ENCODE peak calls at places on chromosomes 11 and 22, in four cellular contexts. F is OCI-LY7, X is HFF-Myc, M is heart right ventricle. Y is an unnamed sample.

GRCh38 chr11:134036484-134037092 is 32.3 kb upstream of the JAM3 start:
- DNase-seq in F (no peak), X (no peak), M (no peak), Y (no peak)

GRCh38 chr11:46728659-46729040 is 9.6 kb downstream of the F2 start:
- DNase-seq in F (no peak), X (no peak), M (no peak), Y (no peak)

GRCh38 chr22:42872821-42873220 is 15.7 kb upstream of the ARFGAP3 start:
- DNase-seq in F (no peak), X (no peak), M (no peak), Y (no peak)

GRCh38 chr11:88206746-88207145 is 31.5 kb upstream of the RAB38 start:
- DNase-seq in F (no peak), X (no peak), M (no peak), Y (no peak)

GRCh38 chr11:71221851-71222250 is 30.5 kb downstream of the SHANK2 start:
- DNase-seq in F (no peak), X (no peak), M (no peak), Y (no peak)

GRCh38 chr11:18277560-18278271 is 11.7 kb downstream of the SAA1 start:
- DNase-seq in F (no peak), X (no peak), M (no peak), Y (no peak)

GRCh38 chr22:37501610-37502341 is 15.6 kb upstream of the MFNG start:
- DNase-seq in F (no peak), X (no peak), M (peak), Y (no peak)

GRCh38 chr11:32821517-32821916 is 8.2 kb upstream of the PRRG4 start:
- DNase-seq in F (no peak), X (no peak), M (no peak), Y (no peak)

GRCh38 chr11:95067828-95068244 is 1.1 kb downstream of the SRSF8 start:
- DNase-seq in F (no peak), X (no peak), M (no peak), Y (no peak)

GRCh38 chr11:123526918-123527317 is 96.8 kb downstream of the GRAMD1B start:
- DNase-seq in F (no peak), X (no peak), M (no peak), Y (no peak)

GRCh38 chr11:124123587-124123986 is 8.3 kb downstream of the VWA5A start:
- DNase-seq in F (no peak), X (no peak), M (no peak), Y (no peak)

GRCh38 chr22:18965526-18966421 is 29.7 kb upstream of the PRODH start:
- DNase-seq in F (no peak), X (no peak), M (no peak), Y (no peak)

GRCh38 chr11:10856689-10857603 is 907 bp downstream of the ZBED5 start:
- DNase-seq in F (peak), X (no peak), M (peak), Y (no peak)

GRCh38 chr11:88435405-88435804 is 97.9 kb upstream of the CTSC start:
- DNase-seq in F (no peak), X (no peak), M (no peak), Y (peak)

GRCh38 chr11:75432911-75433321 is at the start of gene KLHL35:
- DNase-seq in F (no peak), X (no peak), M (no peak), Y (no peak)

GRCh38 chr22:29292379-29292778 is 14.1 kb upstream of the GAS2L1 start:
- DNase-seq in F (no peak), X (no peak), M (no peak), Y (no peak)

GRCh38 chr11:27386176-27386575 is 23.2 kb upstream of the CCDC34 start:
- DNase-seq in F (no peak), X (no peak), M (no peak), Y (no peak)

GRCh38 chr22:46373838-46374662 is 38.5 kb downstream of the TRMU start:
- DNase-seq in F (no peak), X (no peak), M (no peak), Y (no peak)

GRCh38 chr11:10490398-10491232 is 35.6 kb downstream of the AMPD3 start:
- DNase-seq in F (no peak), X (peak), M (peak), Y (no peak)

GRCh38 chr11:131906963-131907362 is 536.5 kb downstream of the NTM start:
- DNase-seq in F (no peak), X (no peak), M (no peak), Y (no peak)

GRCh38 chr11:123268118-123268517 is 73.1 kb upstream of the CLMP start:
- DNase-seq in F (peak), X (no peak), M (no peak), Y (no peak)

GRCh38 chr11:77212314-77213007 is 84.4 kb downstream of the MYO7A start:
- DNase-seq in F (no peak), X (no peak), M (no peak), Y (no peak)

GRCh38 chr22:45061332-45061731 is 51.5 kb upstream of the PHF21B start:
- DNase-seq in F (no peak), X (no peak), M (no peak), Y (no peak)

GRCh38 chr11:94134651-94135512 is 6.2 kb downstream of the PANX1 start:
- DNase-seq in F (no peak), X (peak), M (peak), Y (no peak)

GRCh38 chr22:19446603-19447387 is 716 bp downstream of the C22orf39 start:
- DNase-seq in F (no peak), X (no peak), M (no peak), Y (no peak)

GRCh38 chr11:87307101-87307500 is 269.4 kb downstream of the TMEM135 start:
- DNase-seq in F (no peak), X (no peak), M (no peak), Y (no peak)

GRCh38 chr11:8218840-8219239 is 44.8 kb downstream of the LMO1 start:
- DNase-seq in F (no peak), X (no peak), M (no peak), Y (no peak)

GRCh38 chr11:27456802-27457329 is 15.7 kb downstream of the LGR4 start:
- DNase-seq in F (no peak), X (no peak), M (no peak), Y (no peak)

GRCh38 chr11:32478277-32478731 is 43.0 kb upstream of the WT1 start:
- DNase-seq in F (no peak), X (no peak), M (no peak), Y (no peak)

GRCh38 chr22:46213052-46213451 is 37.0 kb downstream of the CDPF1 start:
- DNase-seq in F (no peak), X (no peak), M (no peak), Y (no peak)

GRCh38 chr11:128643661-128644060 is 50.2 kb upstream of the FLI1 start:
- DNase-seq in F (no peak), X (no peak), M (no peak), Y (no peak)

GRCh38 chr11:116610190-116610589 is 162.6 kb downstream of the BUD13 start:
- DNase-seq in F (no peak), X (no peak), M (no peak), Y (no peak)

GRCh38 chr11:96219981-96220623 is 122.9 kb downstream of the MAML2 start:
- DNase-seq in F (peak), X (no peak), M (peak), Y (no peak)

GRCh38 chr11:44684886-44685285 is 41.9 kb upstream of the TSPAN18 start:
- DNase-seq in F (no peak), X (no peak), M (no peak), Y (no peak)

GRCh38 chr11:93623179-93623578 is 38.3 kb upstream of the CEP295 start:
- DNase-seq in F (no peak), X (no peak), M (no peak), Y (peak)

GRCh38 chr11:65394125-65394536 is 7.7 kb downstream of the FRMD8 start:
- DNase-seq in F (no peak), X (no peak), M (no peak), Y (no peak)

GRCh38 chr11:131253142-131253884 is 117.1 kb upstream of the NTM start:
- DNase-seq in F (no peak), X (no peak), M (no peak), Y (no peak)

GRCh38 chr11:132886335-132886734 is 646.0 kb downstream of the OPCML start:
- DNase-seq in F (no peak), X (no peak), M (no peak), Y (no peak)

GRCh38 chr11:27693398-27693797 is 6.9 kb downstream of the BDNF start:
- DNase-seq in F (no peak), X (no peak), M (no peak), Y (no peak)

GRCh38 chr11:30342736-30343166 is 19.8 kb downstream of the ARL14EP start:
- DNase-seq in F (peak), X (no peak), M (no peak), Y (peak)

GRCh38 chr11:30348035-30348434 is 25.1 kb downstream of the ARL14EP start:
- DNase-seq in F (no peak), X (no peak), M (no peak), Y (no peak)

GRCh38 chr11:30345644-30346043 is 22.7 kb downstream of the ARL14EP start:
- DNase-seq in F (no peak), X (no peak), M (no peak), Y (no peak)

GRCh38 chr11:30344085-30344484 is 21.2 kb downstream of the ARL14EP start:
- DNase-seq in F (peak), X (no peak), M (no peak), Y (peak)

DNA sequence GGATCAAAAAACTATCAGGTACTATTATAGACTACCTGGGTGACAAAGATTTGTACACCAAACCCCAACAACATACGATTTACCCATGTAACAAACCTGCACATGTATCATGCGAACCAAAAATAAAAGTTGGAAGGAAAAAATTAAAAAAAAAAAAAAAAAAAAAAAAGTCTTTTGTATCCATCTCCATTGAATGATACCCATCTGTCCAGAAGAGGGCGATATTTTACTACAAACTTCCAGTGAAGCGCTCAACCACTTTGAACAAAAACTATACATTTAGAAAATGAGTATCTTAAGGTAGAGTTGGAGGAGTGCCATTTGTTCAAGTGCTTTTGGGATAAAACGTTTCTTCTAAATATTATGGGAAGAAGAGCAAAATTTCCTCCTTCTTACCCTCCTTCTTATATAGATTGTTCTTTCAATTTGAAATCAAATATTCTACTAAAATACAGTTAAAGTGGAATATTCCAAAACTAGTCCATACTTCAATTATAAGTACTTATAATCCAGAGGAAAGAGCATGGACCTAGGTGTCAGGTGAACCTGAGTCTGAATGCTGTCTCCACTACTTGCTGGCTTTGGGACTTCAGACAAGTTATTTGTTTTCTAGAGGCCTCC is 23.3 kb downstream of the ARL14EP start:
- DNase-seq in F (peak), X (peak), M (peak), Y (no peak)
- TF ChIP-seq CTCF in F (peak), X (peak), M (peak), Y (peak)

DNA sequence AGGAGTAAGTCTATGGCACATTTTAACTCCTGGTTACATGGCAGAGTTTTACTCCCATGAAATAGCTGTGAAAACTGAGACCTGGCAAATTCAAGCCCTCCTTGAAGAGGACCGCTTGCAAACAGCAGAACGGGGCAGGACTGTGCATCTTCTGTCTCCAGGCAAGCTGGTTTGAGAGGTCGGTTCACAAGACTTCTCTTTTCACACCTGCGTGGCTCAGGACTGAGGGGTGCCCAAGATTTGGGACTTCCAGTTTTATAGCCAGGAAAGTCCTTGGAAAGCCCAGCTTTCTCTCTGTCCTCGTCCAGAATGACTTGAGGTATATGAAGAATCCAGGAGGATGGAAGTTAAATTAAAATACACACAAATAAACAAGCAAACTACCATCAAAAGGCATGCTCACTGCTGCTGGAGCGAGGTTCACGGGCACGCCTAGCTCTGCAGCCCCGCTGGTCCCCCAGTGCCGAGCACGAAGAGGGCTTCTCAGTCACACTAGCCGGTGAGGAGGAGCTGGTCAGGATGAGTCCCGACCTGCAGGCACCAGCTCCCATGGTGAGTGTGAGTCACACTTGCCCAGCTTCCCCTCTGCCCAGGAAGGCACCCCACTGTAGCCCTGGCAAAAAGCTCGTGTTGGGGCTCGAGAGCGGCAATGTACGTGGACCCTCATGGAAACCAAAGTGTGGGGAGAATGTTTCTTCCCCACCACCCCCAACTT is 1382.4 kb downstream of the BRD1 start:
- DNase-seq in F (peak), X (no peak), M (no peak), Y (no peak)
- H3K4me3 ChIP-seq in F (peak), X (no peak), M (no peak), Y (no peak)

DNA sequence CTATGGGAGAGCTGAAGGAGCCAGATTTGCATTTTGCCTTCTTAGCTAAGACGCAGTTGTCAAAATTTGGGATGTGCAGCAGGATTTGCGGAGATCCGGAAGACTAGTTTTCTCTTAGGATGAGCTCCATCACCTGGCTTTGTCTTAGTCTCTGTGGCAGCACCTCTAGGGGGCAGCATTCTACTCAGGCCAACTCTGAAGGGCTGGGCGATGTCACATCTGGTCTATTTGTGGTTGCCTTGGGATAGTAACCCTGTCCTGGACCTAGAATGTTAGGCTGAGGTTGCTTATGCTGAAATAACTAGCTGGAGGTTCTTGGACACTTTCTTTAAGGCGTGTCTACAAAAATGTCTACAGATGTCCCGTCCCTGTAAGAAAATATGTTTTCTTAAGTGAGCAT is 116.2 kb downstream of the FAT3 start:
- DNase-seq in F (peak), X (peak), M (no peak), Y (peak)
- TF ChIP-seq CTCF in F (peak), X (peak), M (peak), Y (peak)

GRCh38 chr11:85718991-85719807 is 33.2 kb upstream of the CCDC89 start:
- DNase-seq in F (no peak), X (peak), M (peak), Y (no peak)
- H3K4me3 ChIP-seq in F (no peak), X (peak), M (peak), Y (no peak)

GRCh38 chr11:30316237-30316636 is 6.7 kb upstream of the ARL14EP start:
- DNase-seq in F (no peak), X (no peak), M (no peak), Y (no peak)

GRCh38 chr11:30313580-30313979 is 9.3 kb upstream of the ARL14EP start:
- DNase-seq in F (no peak), X (no peak), M (no peak), Y (no peak)

GRCh38 chr11:30312243-30312642 is 10.7 kb upstream of the ARL14EP start:
- DNase-seq in F (no peak), X (no peak), M (no peak), Y (no peak)

GRCh38 chr11:30317030-30317429 is 5.9 kb upstream of the ARL14EP start:
- DNase-seq in F (no peak), X (no peak), M (no peak), Y (no peak)

DNA sequence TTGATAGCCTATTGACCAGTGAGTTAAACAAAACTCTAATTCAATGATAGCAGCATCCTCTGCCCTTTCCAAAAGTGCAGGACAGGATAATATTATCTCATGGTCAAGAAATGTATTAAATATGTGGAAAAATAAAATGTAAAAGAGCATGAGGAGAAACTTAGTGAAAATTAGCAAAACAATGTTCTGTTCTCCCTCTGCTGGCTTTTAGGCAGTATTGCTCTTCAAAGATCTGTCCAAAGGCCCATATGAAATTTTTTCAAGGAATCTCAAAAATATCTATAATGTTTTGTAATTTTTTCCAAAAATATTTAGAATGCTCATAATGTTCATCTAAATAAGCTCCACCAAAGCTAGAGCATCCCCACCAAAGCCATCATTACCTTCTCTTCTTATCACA is 8.3 kb upstream of the ARL14EP start:
- DNase-seq in F (no peak), X (no peak), M (no peak), Y (no peak)
- TF ChIP-seq CTCF in F (peak), X (peak), M (peak), Y (peak)

GRCh38 chr11:19822531-19822930 is 109.9 kb downstream of the NAV2 start:
- DNase-seq in F (no peak), X (no peak), M (no peak), Y (no peak)
- H3K4me3 ChIP-seq in F (no peak), X (no peak), M (no peak), Y (no peak)

GRCh38 chr11:118353084-118353710 is 6.2 kb upstream of the UBE4A start:
- DNase-seq in F (peak), X (no peak), M (no peak), Y (no peak)
- TF ChIP-seq CTCF in F (peak), X (peak), M (peak), Y (peak)

GRCh38 chr11:117882539-117882938 is 6.1 kb upstream of the FXYD6 start:
- DNase-seq in F (no peak), X (no peak), M (no peak), Y (no peak)
- H3K4me3 ChIP-seq in F (no peak), X (no peak), M (no peak), Y (no peak)

GRCh38 chr22:32106930-32107329 is 52.2 kb downstream of the C22orf42 start:
- DNase-seq in F (peak), X (no peak), M (no peak), Y (no peak)

GRCh38 chr22:32100711-32101110 is 57.6 kb downstream of the SLC5A1 start:
- DNase-seq in F (no peak), X (no peak), M (no peak), Y (no peak)

DNA sequence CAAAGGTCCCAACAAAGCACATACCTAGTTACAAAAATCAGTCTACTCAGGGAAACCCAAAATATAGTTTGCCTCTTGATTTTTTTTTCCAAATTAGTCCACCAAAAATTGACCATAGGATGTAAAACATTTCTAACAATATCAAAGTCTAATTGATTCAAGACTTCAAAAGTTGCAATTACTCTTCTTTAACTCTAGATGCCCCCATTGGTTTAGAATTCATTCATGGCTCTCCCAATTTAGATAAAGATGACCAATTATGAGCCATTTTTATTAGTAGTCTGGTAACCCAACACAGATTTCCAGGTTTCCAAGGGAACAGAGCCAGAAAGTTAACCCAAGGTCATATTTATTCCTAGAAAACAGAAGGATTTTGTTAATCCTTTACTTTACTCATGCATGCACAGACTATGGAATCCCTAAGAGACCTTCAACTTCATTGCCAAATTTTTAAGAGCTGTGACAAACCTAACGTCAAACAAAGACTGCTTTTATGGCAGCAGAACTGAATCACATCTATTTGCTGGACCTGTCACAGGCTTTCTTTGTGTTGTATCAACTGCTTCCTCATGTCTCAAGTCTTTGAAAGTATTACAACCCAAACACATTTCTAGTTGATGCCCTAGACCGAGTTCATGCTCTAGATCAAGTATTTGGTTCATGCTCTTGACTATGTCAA is 55.3 kb downstream of the C22orf42 start:
- DNase-seq in F (peak), X (peak), M (no peak), Y (no peak)
- TF ChIP-seq CTCF in F (peak), X (no peak), M (peak), Y (peak)

Y was measured in GM12864.